ENCODE peak calls at places on chromosome 15, in four cellular contexts. J is Panc1, E is heart right ventricle, K is breast epithelium. W is an unnamed sample.

GRCh38 chr15:64046347-64047153 is at the start of gene DAPK2:
- DNase-seq in J (no peak), E (peak; percentile 68), K (no peak), W (peak; percentile 67)

GRCh38 chr15:85800460-85801123 is 5.9 kb upstream of the KLHL25 start:
- DNase-seq in J (peak; percentile 67), E (peak; percentile 70), K (peak; percentile 86), W (no peak)

GRCh38 chr15:83210619-83211018 is 3.0 kb upstream of the HDGFL3 start:
- DNase-seq in J (no peak), E (no peak), K (peak; percentile 79), W (no peak)

GRCh38 chr15:34514251-34514760 is 69.1 kb downstream of the GOLGA8B start:
- DNase-seq in J (no peak), E (peak; percentile 54), K (no peak), W (peak; percentile 4)

GRCh38 chr15:55403531-55403930 is 4.6 kb downstream of the CCPG1 start:
- DNase-seq in J (no peak), E (no peak), K (no peak), W (no peak)

GRCh38 chr15:66614456-66615174 is 48.8 kb upstream of the LCTL start:
- DNase-seq in J (no peak), E (no peak), K (no peak), W (no peak)

GRCh38 chr15:50137330-50137761 is 18.3 kb upstream of the ATP8B4 start:
- DNase-seq in J (peak; percentile 69), E (no peak), K (no peak), W (no peak)

GRCh38 chr15:31792611-31793199 is 237.6 kb upstream of the CHRNA7 start:
- DNase-seq in J (no peak), E (no peak), K (no peak), W (no peak)

GRCh38 chr15:25688166-25688565 is 175.0 kb downstream of the ATP10A start:
- DNase-seq in J (no peak), E (no peak), K (no peak), W (no peak)

GRCh38 chr15:25689592-25689991 is 173.5 kb downstream of the ATP10A start:
- DNase-seq in J (no peak), E (no peak), K (peak; percentile 9), W (no peak)

GRCh38 chr15:25693321-25694237 is 169.5 kb downstream of the ATP10A start:
- DNase-seq in J (no peak), E (no peak), K (peak; percentile 50), W (no peak)

GRCh38 chr15:25691544-25692430 is 171.3 kb downstream of the ATP10A start:
- DNase-seq in J (no peak), E (no peak), K (peak; percentile 24), W (no peak)

DNA sequence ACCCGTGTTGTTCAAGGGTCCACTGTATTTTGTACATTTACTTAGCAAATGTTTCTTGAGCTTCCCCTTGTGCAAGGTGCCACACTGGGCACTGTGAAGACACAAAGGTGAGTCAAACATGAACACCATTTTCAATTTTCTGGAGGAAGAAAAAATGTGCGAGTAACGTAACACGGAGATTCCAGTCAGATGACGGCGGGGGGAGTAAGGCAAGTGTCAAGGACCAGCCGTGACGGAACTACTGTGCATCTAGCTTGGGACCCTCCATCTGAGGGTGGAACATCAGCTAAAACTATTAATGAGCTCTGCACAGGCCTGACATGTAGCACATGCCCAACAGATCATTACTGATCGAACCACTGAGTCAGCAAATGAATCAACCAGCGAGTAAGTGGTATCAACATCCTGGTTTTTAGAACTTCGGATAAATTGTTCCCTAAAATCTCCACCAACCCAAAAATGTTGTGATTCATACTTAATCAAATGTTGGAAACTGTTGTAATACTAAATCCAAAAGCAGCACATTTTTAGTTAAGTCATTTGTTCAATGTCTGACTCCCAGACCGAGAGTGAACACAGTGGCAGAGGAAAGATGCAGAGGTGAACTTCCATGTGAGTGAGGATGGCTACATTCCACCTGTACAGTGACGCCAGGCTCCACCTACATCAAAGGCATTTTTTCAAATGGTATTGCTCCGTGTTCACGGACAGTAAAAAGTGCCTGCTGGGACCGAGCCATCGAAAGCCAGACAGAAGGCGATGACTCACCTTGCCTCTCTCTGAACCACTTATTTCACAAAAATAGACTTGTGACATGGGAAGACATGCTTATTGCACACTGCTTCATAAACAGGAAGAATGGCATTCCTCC is 172.2 kb downstream of the ATP10A start:
- DNase-seq in J (no peak), E (no peak), K (peak; percentile 43), W (no peak)
- H3K27ac ChIP-seq in J (no peak overlapping the region), E (no peak overlapping the region), K (no peak overlapping the region), W (no peak overlapping the region)

GRCh38 chr15:79433610-79434009 is 1.5 kb downstream of the MINAR1 start:
- DNase-seq in J (no peak), E (no peak), K (no peak), W (no peak)

GRCh38 chr15:79430901-79431635 is 1.1 kb upstream of the MINAR1 start:
- DNase-seq in J (no peak), E (no peak), K (no peak), W (no peak)

GRCh38 chr15:79434361-79434760 is 2.2 kb downstream of the MINAR1 start:
- DNase-seq in J (no peak), E (no peak), K (no peak), W (no peak)

GRCh38 chr15:79431636-79432344 is at the start of gene MINAR1:
- DNase-seq in J (no peak), E (no peak), K (no peak), W (no peak)

DNA sequence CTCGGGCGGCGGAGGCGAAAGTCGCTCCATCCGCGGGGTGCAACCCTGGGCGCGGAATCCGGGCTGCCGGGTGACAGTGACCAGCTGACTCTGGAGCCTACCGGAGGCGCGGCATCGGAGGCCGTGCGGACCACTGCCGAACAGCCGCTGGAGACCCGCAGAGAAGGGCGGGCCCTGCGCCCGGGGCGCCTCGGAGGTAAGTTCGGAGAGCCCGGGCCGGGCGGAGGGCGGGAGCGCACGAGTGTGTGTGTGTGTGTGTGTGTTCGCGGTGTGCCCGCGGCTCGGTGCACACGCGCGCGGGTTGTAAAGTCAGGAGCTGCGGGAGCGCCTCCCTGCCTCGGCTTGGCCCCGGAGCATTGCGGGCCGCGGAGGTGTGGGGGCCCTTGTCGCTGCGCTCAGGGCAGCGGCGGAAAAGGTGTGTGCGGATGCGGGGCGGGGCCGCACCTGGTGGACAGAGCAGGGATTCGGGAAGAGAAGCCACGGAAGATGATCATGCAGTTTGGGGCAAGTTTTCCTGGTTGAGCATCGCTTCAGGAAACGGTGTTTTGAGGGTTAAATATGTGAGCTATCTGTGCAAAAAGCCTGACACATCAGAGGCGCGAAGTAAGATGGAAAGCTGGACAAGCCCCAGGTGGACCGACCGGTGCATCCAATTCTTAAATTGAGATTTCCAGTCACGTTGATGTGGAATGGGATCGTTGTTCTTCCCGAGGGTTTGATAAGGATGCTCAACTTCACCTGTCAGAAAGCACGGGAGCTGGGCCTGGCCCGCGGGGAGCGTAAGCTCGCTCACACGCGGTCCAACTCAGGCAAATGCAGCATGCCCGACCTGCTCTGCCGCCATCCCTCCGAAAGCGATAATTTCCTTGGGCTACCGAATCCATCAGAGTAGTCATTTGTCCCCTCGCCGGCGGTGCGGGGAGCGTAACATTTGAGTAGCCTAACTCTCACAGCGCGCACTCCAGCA is 492 bp downstream of the MINAR1 start:
- DNase-seq in J (no peak), E (no peak), K (no peak), W (peak; percentile 44)
- H3K27me3 ChIP-seq in J (peaks cover 44% of the 10 kb centered on the region), E (peaks cover 76% of the 10 kb centered on the region), K (no peaks in the 10 kb centered on the region), W (peaks cover 49% of the 10 kb centered on the region)

GRCh38 chr15:59166601-59167265 is 39.9 kb upstream of the LDHAL6B start:
- DNase-seq in J (no peak), E (no peak), K (no peak), W (no peak)

GRCh38 chr15:59169337-59169736 is 37.3 kb upstream of the LDHAL6B start:
- DNase-seq in J (no peak), E (no peak), K (no peak), W (no peak)

GRCh38 chr15:59165726-59166125 is 40.9 kb upstream of the LDHAL6B start:
- DNase-seq in J (no peak), E (no peak), K (no peak), W (no peak)

GRCh38 chr15:59168536-59168935 is 38.1 kb upstream of the LDHAL6B start:
- DNase-seq in J (no peak), E (no peak), K (no peak), W (no peak)

GRCh38 chr15:59166156-59166555 is 40.5 kb upstream of the LDHAL6B start:
- DNase-seq in J (no peak), E (no peak), K (no peak), W (no peak)
- H3K27ac ChIP-seq in J (no peak overlapping the region), E (no peak overlapping the region), K (peak overlapping the region; percentile 94), W (peak overlapping the region; percentile 35)

GRCh38 chr15:88586401-88587162 is 34.6 kb upstream of the AEN start:
- DNase-seq in J (no peak), E (no peak), K (no peak), W (no peak)

GRCh38 chr15:88591384-88591783 is 29.8 kb upstream of the AEN start:
- DNase-seq in J (no peak), E (no peak), K (no peak), W (no peak)

GRCh38 chr15:88590771-88591170 is 30.4 kb upstream of the AEN start:
- DNase-seq in J (no peak), E (no peak), K (no peak), W (no peak)
- H3K27me3 ChIP-seq in J (peaks cover 8% of the 10 kb centered on the region), E (no peaks in the 10 kb centered on the region), K (no peaks in the 10 kb centered on the region), W (no peaks in the 10 kb centered on the region)

GRCh38 chr15:56757884-56758283 is 24.6 kb upstream of the ZNF280D start:
- DNase-seq in J (no peak), E (no peak), K (no peak), W (no peak)

GRCh38 chr15:56759450-56759845 is 26.1 kb upstream of the ZNF280D start:
- DNase-seq in J (no peak), E (peak; percentile 59), K (no peak), W (no peak)

GRCh38 chr15:56754993-56755392 is 21.7 kb upstream of the ZNF280D start:
- DNase-seq in J (no peak), E (no peak), K (no peak), W (no peak)

GRCh38 chr15:56760186-56760585 is 26.9 kb upstream of the ZNF280D start:
- DNase-seq in J (no peak), E (no peak), K (no peak), W (no peak)

GRCh38 chr15:56758770-56759449 is 25.6 kb upstream of the ZNF280D start:
- DNase-seq in J (no peak), E (no peak), K (no peak), W (no peak)
- H3K27ac ChIP-seq in J (no peak overlapping the region), E (no peak overlapping the region), K (peak overlapping the region; percentile 23), W (no peak overlapping the region)

DNA sequence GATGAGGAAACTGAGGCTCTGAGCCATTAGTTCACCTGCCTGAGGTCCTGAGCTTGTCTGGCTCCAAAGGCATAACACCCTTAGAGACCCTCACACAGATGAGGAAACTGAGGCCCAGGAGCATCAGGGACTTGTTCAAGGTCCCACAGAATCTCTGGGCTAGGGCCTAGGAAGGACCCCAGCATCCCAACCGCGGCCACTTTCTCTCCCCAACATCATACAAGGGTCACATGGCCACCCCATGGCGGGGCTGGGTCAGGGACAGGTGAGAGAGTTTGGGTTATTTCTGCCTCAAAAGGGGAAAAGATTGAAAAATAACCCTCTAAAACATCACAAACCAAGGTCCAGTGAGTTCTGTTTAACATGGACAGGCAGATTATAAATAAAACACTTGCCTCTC is 6.7 kb downstream of the LINGO1 start:
- DNase-seq in J (no peak), E (no peak), K (no peak), W (no peak)
- H3K27me3 ChIP-seq in J (no peaks in the 10 kb centered on the region), E (no peaks in the 10 kb centered on the region), K (no peaks in the 10 kb centered on the region), W (no peaks in the 10 kb centered on the region)

GRCh38 chr15:70826634-70827033 is 27.3 kb downstream of the LARP6 start:
- DNase-seq in J (peak; percentile 57), E (no peak), K (no peak), W (no peak)
- H3K27ac ChIP-seq in J (peak overlapping the region; percentile 69), E (no peak overlapping the region), K (no peak overlapping the region), W (peak overlapping the region; percentile 29)

GRCh38 chr15:99099661-99100060 is 5.2 kb upstream of the SYNM start:
- DNase-seq in J (no peak), E (no peak), K (no peak), W (no peak)
- H3K27me3 ChIP-seq in J (no peaks in the 10 kb centered on the region), E (peaks cover 17% of the 10 kb centered on the region), K (no peaks in the 10 kb centered on the region), W (no peaks in the 10 kb centered on the region)